ENCODE peak calls at places on chromosomes 1 and 21, in four cellular contexts. W is hepatocyte, F is endothelial cell, D is lower leg skin. C is an unnamed sample.

GRCh38 chr21:32020551-32020950 is 147.7 kb downstream of the HUNK start:
- DNase-seq in W (no peak), F (no peak), D (no peak), C (no peak)

GRCh38 chr21:35829014-35829525 is 231.3 kb downstream of the SETD4 start:
- DNase-seq in W (no peak), F (no peak), D (no peak), C (no peak)

GRCh38 chr1:214518387-214518786 is 33.0 kb downstream of the PTPN14 start:
- DNase-seq in W (no peak), F (no peak), D (no peak), C (no peak)

GRCh38 chr1:59455206-59455605 is 158.3 kb downstream of the FGGY start:
- DNase-seq in W (no peak), F (no peak), D (no peak), C (no peak)

GRCh38 chr1:10253755-10254154 is 43.4 kb downstream of the KIF1B start:
- DNase-seq in W (peak; percentile 76), F (no peak), D (no peak), C (no peak)

GRCh38 chr1:7634841-7635240 is 136.3 kb upstream of the VAMP3 start:
- DNase-seq in W (no peak), F (no peak), D (no peak), C (no peak)

GRCh38 chr1:91885331-91885715 is 628 bp downstream of the TGFBR3 start:
- DNase-seq in W (peak; percentile 30), F (peak; percentile 21), D (peak; percentile 91), C (peak; percentile 10)

GRCh38 chr21:39647476-39647875 is 34.7 kb downstream of the B3GALT5 start:
- DNase-seq in W (no peak), F (peak; percentile 28), D (no peak), C (no peak)

GRCh38 chr1:151159373-151159772 is 2.9 kb downstream of the TNFAIP8L2 start:
- DNase-seq in W (no peak), F (no peak), D (no peak), C (no peak)

GRCh38 chr1:156082111-156083091 is at the start of gene MEX3A:
- DNase-seq in W (peak; percentile 91), F (peak; percentile 93), D (peak; percentile 96), C (peak; percentile 27)

GRCh38 chr1:111032295-111032897 is 68.7 kb upstream of the LRIF1 start:
- DNase-seq in W (peak; percentile 58), F (peak; percentile 43), D (no peak), C (peak; percentile 7)

GRCh38 chr1:233240367-233240766 is 55.2 kb downstream of the PCNX2 start:
- DNase-seq in W (no peak), F (no peak), D (no peak), C (no peak)

GRCh38 chr1:243325305-243325890 is 69.6 kb downstream of the SDCCAG8 start:
- DNase-seq in W (peak; percentile 66), F (peak; percentile 29), D (no peak), C (no peak)

GRCh38 chr1:219189021-219189824 is 15.5 kb downstream of the LYPLAL1 start:
- DNase-seq in W (no peak), F (no peak), D (no peak), C (no peak)

GRCh38 chr1:183841950-183842816 is 37.3 kb downstream of the RGL1 start:
- DNase-seq in W (peak; percentile 74), F (no peak), D (no peak), C (no peak)

GRCh38 chr1:56441586-56441985 is 137.8 kb downstream of the PLPP3 start:
- DNase-seq in W (no peak), F (no peak), D (no peak), C (no peak)

GRCh38 chr1:2224170-2224584 is 3.9 kb upstream of the SKI start:
- DNase-seq in W (no peak), F (no peak), D (no peak), C (no peak)

C was measured in activated T-helper 1 cell treated with anti-CD3 and anti-CD28 coated beads, Interleukin-2, amount 50 U/mL, for 16 hours.